ENCODE peak calls at places on chromosomes 16 and 17, in four cellular contexts. S, H, C and L are unnamed samples.

GRCh38 chr16:525520-526180 is 1.9 kb upstream of the CAPN15 start:
- DNase-seq in H (no peak), C (no peak), S (peak), L (peak)

GRCh38 chr17:45021607-45022287 is 29.7 kb downstream of the DCAKD start:
- DNase-seq in H (no peak), S (no peak), C (peak), L (peak)

GRCh38 chr17:32142857-32143524 is 689 bp downstream of the RHOT1 start:
- DNase-seq in S (peak), H (no peak), C (peak), L (peak)

GRCh38 chr17:8628172-8628571 is 2.4 kb downstream of the MYH10 start:
- DNase-seq in S (no peak), H (no peak), C (no peak), L (peak)

GRCh38 chr16:52482916-52483315 is 64.0 kb downstream of the TOX3 start:
- DNase-seq in H (no peak), C (no peak), S (no peak), L (no peak)

GRCh38 chr17:77834170-77835115 is 124.1 kb upstream of the TNRC6C start:
- DNase-seq in S (peak), C (no peak), H (no peak), L (peak)

GRCh38 chr17:41521574-41522261 is 3.0 kb upstream of the KRT15 start:
- DNase-seq in S (peak), H (no peak), C (peak), L (peak)

GRCh38 chr16:81401035-81401950 is 43.3 kb upstream of the CMIP start:
- DNase-seq in S (peak), H (no peak), C (no peak), L (peak)

GRCh38 chr16:70709457-70709856 is 23.6 kb upstream of the MTSS2 start:
- DNase-seq in H (no peak), C (no peak), S (no peak), L (no peak)

GRCh38 chr16:88685156-88686061 is 898 bp downstream of the SNAI3 start:
- DNase-seq in S (peak), H (no peak), C (no peak), L (peak)

GRCh38 chr17:2940352-2940751 is 123.1 kb downstream of the OR1D5 start:
- DNase-seq in S (no peak), C (no peak), H (no peak), L (no peak)

GRCh38 chr17:62653002-62653830 is 25.7 kb downstream of the MRC2 start:
- DNase-seq in S (no peak), H (no peak), C (peak), L (no peak)

GRCh38 chr17:13182854-13183253 is 165.0 kb upstream of the ELAC2 start:
- DNase-seq in C (peak), S (no peak), H (no peak), L (no peak)

GRCh38 chr17:17303010-17303846 is at the start of gene NT5M:
- DNase-seq in S (peak), H (no peak), C (peak), L (peak)

DNA sequence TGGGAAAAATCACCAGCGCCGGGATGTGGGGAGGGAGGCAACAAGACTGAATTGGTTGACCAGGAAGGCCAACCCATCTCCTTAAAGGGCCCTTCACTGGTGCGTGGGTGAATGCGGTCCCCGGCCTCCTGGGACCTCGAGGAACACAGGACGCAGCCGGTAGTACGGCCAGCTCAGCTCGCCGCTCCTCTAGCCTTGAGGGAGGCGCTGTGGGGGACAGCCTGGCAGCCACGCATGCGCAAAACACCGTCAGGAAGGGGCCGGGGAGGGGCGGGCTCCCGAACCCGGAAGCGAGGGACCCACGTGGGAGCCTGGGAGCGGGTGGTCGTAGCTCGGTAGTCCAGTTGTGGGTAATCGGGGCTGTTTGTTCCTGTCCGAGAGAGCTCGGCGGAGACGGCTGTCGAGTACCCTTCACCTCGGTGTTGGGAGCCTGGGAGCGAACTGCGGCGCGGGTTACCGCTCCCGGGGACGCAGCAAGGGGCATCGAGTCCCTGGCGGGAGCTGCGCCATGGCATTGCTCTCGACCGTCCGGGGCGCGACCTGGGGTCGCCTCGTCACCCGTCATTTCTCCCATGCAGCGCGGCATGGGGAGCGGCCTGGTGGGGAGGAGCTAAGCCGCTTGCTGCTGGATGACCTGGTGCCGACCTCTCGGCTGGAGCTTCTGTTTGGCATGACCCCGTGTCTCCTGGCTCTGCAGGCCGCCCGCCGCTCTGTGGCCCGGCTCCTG is at the start of gene MRM1:
- DNase-seq in H (peak), C (peak), S (peak), L (peak)
- TF ChIP-seq CTCF in H (no peak), C (no peak), S (peak), L (no peak)

DNA sequence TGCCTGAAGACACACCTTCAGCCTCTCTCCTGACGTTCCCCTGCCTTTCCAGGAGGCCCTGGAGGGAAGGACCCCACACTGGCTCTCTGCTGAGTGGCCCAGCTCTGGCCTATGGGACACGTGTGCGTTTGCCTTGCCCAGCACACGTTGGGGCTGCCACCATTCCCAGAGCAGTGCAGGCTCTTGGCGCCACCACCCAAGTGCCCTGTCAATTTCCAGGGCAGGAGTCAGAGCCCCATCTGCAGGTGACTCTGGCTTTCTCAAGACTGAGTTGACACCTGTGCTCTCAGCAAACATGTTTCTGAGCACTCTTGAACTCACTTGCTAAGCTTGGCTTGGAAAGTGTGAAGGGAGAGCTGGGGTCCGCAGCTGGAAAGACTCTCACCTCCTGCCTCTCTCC is 4.7 kb upstream of the IRF8 start:
- DNase-seq in C (peak), S (peak), H (no peak), L (peak)
- TF ChIP-seq CTCF in C (peak), S (peak), H (no peak), L (no peak)

DNA sequence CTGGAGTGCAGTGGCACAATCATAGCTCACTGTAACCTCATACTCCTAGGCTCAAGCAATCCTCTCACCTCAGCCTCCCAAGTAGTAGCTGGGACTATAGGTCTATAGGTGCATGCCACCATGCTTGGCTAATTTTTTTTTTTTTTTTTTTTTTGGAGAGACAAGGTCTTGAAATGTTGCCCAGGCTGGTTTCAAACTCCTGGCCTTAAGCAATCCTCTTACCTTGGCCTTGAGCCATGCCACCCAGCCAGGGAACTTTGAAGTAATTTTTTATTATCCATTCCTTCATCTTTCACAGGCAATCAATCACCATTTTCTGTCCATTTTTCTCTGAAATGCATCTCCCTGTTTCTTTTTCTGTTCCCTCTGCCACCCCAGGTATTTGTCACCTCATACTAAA is 6.3 kb upstream of the PSMD7 start:
- DNase-seq in S (no peak), C (no peak), H (no peak), L (peak)
- TF ChIP-seq CTCF in S (no peak), C (no peak), H (no peak), L (no peak)

GRCh38 chr16:58128721-58129096 is 472 bp downstream of the CFAP20 start:
- DNase-seq in C (no peak), H (no peak), S (no peak), L (no peak)

GRCh38 chr16:58128181-58128631 is 975 bp downstream of the CFAP20 start:
- DNase-seq in H (no peak), C (peak), S (no peak), L (peak)

GRCh38 chr16:58127634-58128033 is 1.5 kb downstream of the CFAP20 start:
- DNase-seq in S (no peak), C (no peak), H (no peak), L (peak)

GRCh38 chr16:58127033-58127556 is 2.1 kb downstream of the CFAP20 start:
- DNase-seq in S (peak), C (no peak), H (no peak), L (peak)

GRCh38 chr16:58129097-58129936 is at the start of gene CFAP20:
- DNase-seq in H (peak), C (peak), S (peak), L (peak)
- TF ChIP-seq CTCF in H (no peak), C (no peak), S (no peak), L (no peak)

GRCh38 chr16:31335431-31335830 is 19.5 kb upstream of the ITGAX start:
- DNase-seq in C (no peak), H (no peak), S (no peak), L (no peak)

GRCh38 chr16:31331807-31332301 is 23.1 kb upstream of the ITGAX start:
- DNase-seq in S (no peak), H (peak), C (no peak), L (no peak)

GRCh38 chr16:31334934-31335333 is 20.0 kb upstream of the ITGAX start:
- DNase-seq in H (no peak), C (no peak), S (no peak), L (no peak)

GRCh38 chr16:31332544-31332943 is 22.4 kb upstream of the ITGAX start:
- DNase-seq in C (no peak), S (no peak), H (no peak), L (no peak)

GRCh38 chr16:31333686-31334649 is 21.0 kb upstream of the ITGAX start:
- DNase-seq in C (no peak), H (peak), S (peak), L (peak)
- TF ChIP-seq CTCF in C (peak), H (peak), S (peak), L (peak)

GRCh38 chr17:63947711-63948330 is 15.7 kb upstream of the CD79B start:
- DNase-seq in H (no peak), S (no peak), C (no peak), L (no peak)

GRCh38 chr17:63954402-63955063 is 18.2 kb downstream of the SCN4A start:
- DNase-seq in H (no peak), S (no peak), C (no peak), L (no peak)

GRCh38 chr17:63949576-63950250 is 17.6 kb upstream of the CD79B start:
- DNase-seq in C (no peak), S (no peak), H (no peak), L (no peak)

GRCh38 chr17:63948521-63948920 is 16.4 kb upstream of the CD79B start:
- DNase-seq in H (no peak), C (no peak), S (no peak), L (no peak)

GRCh38 chr17:63950940-63951907 is 19.1 kb upstream of the CD79B start:
- DNase-seq in C (peak), S (peak), H (no peak), L (peak)
- TF ChIP-seq CTCF in C (peak), S (peak), H (peak), L (peak)